ENCODE peak calls at places on chromosomes 11 and 22, in ten cellular contexts. One of them, this sample, is unnamed.

GRCh38 chr11:75342231-75342918 is 9.1 kb downstream of the ARRB1 start:
- DNase-seq in HS-5: no peak
- DNase-seq in psoas muscle: no peak
- DNase-seq in activated T-cell treated with anti-CD3 and anti-CD28 coated beads, Interleukin-2, amount 50 U/mL, for 48 hours: no peak
- DNase-seq in pulmonary artery endothelial cell: no peak
- DNase-seq in mesothelial cell of epicardium: no peak
- DNase-seq in lower leg skin: no peak
- DNase-seq in activated CD4-positive, alpha-beta memory T cell treated with anti-CD3 and anti-CD28 coated beads, Interleukin-2, amount 10 ng/mL, durations not matched to agents 7 days and 5 days: no peak
- DNase-seq in SW 1271: no peak
- DNase-seq in effector memory CD8-positive, alpha-beta T cell: no peak
- DNase-seq in this sample: no peak

GRCh38 chr11:93939084-93939780 is 81.9 kb upstream of the HEPHL1 start:
- DNase-seq in activated T-cell treated with anti-CD3 and anti-CD28 coated beads, Interleukin-2, amount 50 U/mL, for 48 hours: no peak
- DNase-seq in effector memory CD8-positive, alpha-beta T cell: no peak
- DNase-seq in SW 1271: no peak
- DNase-seq in activated CD4-positive, alpha-beta memory T cell treated with anti-CD3 and anti-CD28 coated beads, Interleukin-2, amount 10 ng/mL, durations not matched to agents 7 days and 5 days: no peak
- DNase-seq in lower leg skin: no peak
- DNase-seq in pulmonary artery endothelial cell: no peak
- DNase-seq in HS-5: peak
- DNase-seq in mesothelial cell of epicardium: no peak
- DNase-seq in psoas muscle: no peak
- DNase-seq in this sample: no peak

GRCh38 chr11:102802341-102802740 is 4.4 kb upstream of the MMP1 start:
- DNase-seq in HS-5: peak
- DNase-seq in activated CD4-positive, alpha-beta memory T cell treated with anti-CD3 and anti-CD28 coated beads, Interleukin-2, amount 10 ng/mL, durations not matched to agents 7 days and 5 days: no peak
- DNase-seq in mesothelial cell of epicardium: no peak
- DNase-seq in psoas muscle: no peak
- DNase-seq in activated T-cell treated with anti-CD3 and anti-CD28 coated beads, Interleukin-2, amount 50 U/mL, for 48 hours: no peak
- DNase-seq in lower leg skin: peak
- DNase-seq in SW 1271: no peak
- DNase-seq in pulmonary artery endothelial cell: peak
- DNase-seq in effector memory CD8-positive, alpha-beta T cell: no peak
- DNase-seq in this sample: no peak

GRCh38 chr11:46047520-46047919 is 73.7 kb downstream of the PHF21A start:
- DNase-seq in SW 1271: no peak
- DNase-seq in effector memory CD8-positive, alpha-beta T cell: no peak
- DNase-seq in HS-5: no peak
- DNase-seq in pulmonary artery endothelial cell: no peak
- DNase-seq in activated T-cell treated with anti-CD3 and anti-CD28 coated beads, Interleukin-2, amount 50 U/mL, for 48 hours: no peak
- DNase-seq in mesothelial cell of epicardium: no peak
- DNase-seq in activated CD4-positive, alpha-beta memory T cell treated with anti-CD3 and anti-CD28 coated beads, Interleukin-2, amount 10 ng/mL, durations not matched to agents 7 days and 5 days: no peak
- DNase-seq in psoas muscle: no peak
- DNase-seq in lower leg skin: no peak
- DNase-seq in this sample: no peak

GRCh38 chr11:79043726-79044125 is 397.1 kb downstream of the TENM4 start:
- DNase-seq in psoas muscle: no peak
- DNase-seq in lower leg skin: no peak
- DNase-seq in activated T-cell treated with anti-CD3 and anti-CD28 coated beads, Interleukin-2, amount 50 U/mL, for 48 hours: no peak
- DNase-seq in HS-5: no peak
- DNase-seq in pulmonary artery endothelial cell: no peak
- DNase-seq in mesothelial cell of epicardium: no peak
- DNase-seq in SW 1271: no peak
- DNase-seq in effector memory CD8-positive, alpha-beta T cell: no peak
- DNase-seq in activated CD4-positive, alpha-beta memory T cell treated with anti-CD3 and anti-CD28 coated beads, Interleukin-2, amount 10 ng/mL, durations not matched to agents 7 days and 5 days: no peak
- DNase-seq in this sample: no peak

GRCh38 chr22:37819100-37819433 is 4.1 kb upstream of the GALR3 start:
- DNase-seq in HS-5: no peak
- DNase-seq in effector memory CD8-positive, alpha-beta T cell: no peak
- DNase-seq in psoas muscle: no peak
- DNase-seq in activated T-cell treated with anti-CD3 and anti-CD28 coated beads, Interleukin-2, amount 50 U/mL, for 48 hours: no peak
- DNase-seq in activated CD4-positive, alpha-beta memory T cell treated with anti-CD3 and anti-CD28 coated beads, Interleukin-2, amount 10 ng/mL, durations not matched to agents 7 days and 5 days: no peak
- DNase-seq in lower leg skin: no peak
- DNase-seq in mesothelial cell of epicardium: no peak
- DNase-seq in pulmonary artery endothelial cell: no peak
- DNase-seq in SW 1271: no peak
- DNase-seq in this sample: no peak

GRCh38 chr11:132674161-132674560 is 858.1 kb downstream of the OPCML start:
- DNase-seq in activated T-cell treated with anti-CD3 and anti-CD28 coated beads, Interleukin-2, amount 50 U/mL, for 48 hours: no peak
- DNase-seq in SW 1271: no peak
- DNase-seq in pulmonary artery endothelial cell: no peak
- DNase-seq in psoas muscle: no peak
- DNase-seq in lower leg skin: no peak
- DNase-seq in effector memory CD8-positive, alpha-beta T cell: no peak
- DNase-seq in mesothelial cell of epicardium: no peak
- DNase-seq in activated CD4-positive, alpha-beta memory T cell treated with anti-CD3 and anti-CD28 coated beads, Interleukin-2, amount 10 ng/mL, durations not matched to agents 7 days and 5 days: no peak
- DNase-seq in HS-5: no peak
- DNase-seq in this sample: no peak

GRCh38 chr11:65274734-65275682 is 13.2 kb downstream of the POLA2 start:
- DNase-seq in SW 1271: peak
- DNase-seq in psoas muscle: peak
- DNase-seq in effector memory CD8-positive, alpha-beta T cell: peak
- DNase-seq in activated CD4-positive, alpha-beta memory T cell treated with anti-CD3 and anti-CD28 coated beads, Interleukin-2, amount 10 ng/mL, durations not matched to agents 7 days and 5 days: peak
- DNase-seq in activated T-cell treated with anti-CD3 and anti-CD28 coated beads, Interleukin-2, amount 50 U/mL, for 48 hours: no peak
- DNase-seq in mesothelial cell of epicardium: peak
- DNase-seq in pulmonary artery endothelial cell: peak
- DNase-seq in HS-5: peak
- DNase-seq in lower leg skin: peak
- DNase-seq in this sample: peak

GRCh38 chr11:491358-491757 is 15.7 kb downstream of the RNH1 start:
- DNase-seq in activated T-cell treated with anti-CD3 and anti-CD28 coated beads, Interleukin-2, amount 50 U/mL, for 48 hours: no peak
- DNase-seq in psoas muscle: no peak
- DNase-seq in pulmonary artery endothelial cell: no peak
- DNase-seq in activated CD4-positive, alpha-beta memory T cell treated with anti-CD3 and anti-CD28 coated beads, Interleukin-2, amount 10 ng/mL, durations not matched to agents 7 days and 5 days: no peak
- DNase-seq in lower leg skin: no peak
- DNase-seq in mesothelial cell of epicardium: no peak
- DNase-seq in effector memory CD8-positive, alpha-beta T cell: no peak
- DNase-seq in HS-5: no peak
- DNase-seq in SW 1271: no peak
- DNase-seq in this sample: no peak

GRCh38 chr11:66676931-66677598 is 622 bp downstream of the RBM4B start:
- DNase-seq in activated CD4-positive, alpha-beta memory T cell treated with anti-CD3 and anti-CD28 coated beads, Interleukin-2, amount 10 ng/mL, durations not matched to agents 7 days and 5 days: no peak
- DNase-seq in lower leg skin: no peak
- DNase-seq in pulmonary artery endothelial cell: no peak
- DNase-seq in psoas muscle: no peak
- DNase-seq in SW 1271: peak
- DNase-seq in mesothelial cell of epicardium: no peak
- DNase-seq in HS-5: no peak
- DNase-seq in effector memory CD8-positive, alpha-beta T cell: no peak
- DNase-seq in activated T-cell treated with anti-CD3 and anti-CD28 coated beads, Interleukin-2, amount 50 U/mL, for 48 hours: no peak
- DNase-seq in this sample: no peak

GRCh38 chr11:64060861-64061444 is 25.2 kb downstream of the FLRT1 start:
- DNase-seq in lower leg skin: no peak
- DNase-seq in HS-5: no peak
- DNase-seq in SW 1271: no peak
- DNase-seq in pulmonary artery endothelial cell: no peak
- DNase-seq in psoas muscle: peak
- DNase-seq in effector memory CD8-positive, alpha-beta T cell: peak
- DNase-seq in mesothelial cell of epicardium: peak
- DNase-seq in activated CD4-positive, alpha-beta memory T cell treated with anti-CD3 and anti-CD28 coated beads, Interleukin-2, amount 10 ng/mL, durations not matched to agents 7 days and 5 days: peak
- DNase-seq in activated T-cell treated with anti-CD3 and anti-CD28 coated beads, Interleukin-2, amount 50 U/mL, for 48 hours: peak
- DNase-seq in this sample: peak

GRCh38 chr11:78541537-78541936 is 33.1 kb downstream of the NARS2 start:
- DNase-seq in HS-5: no peak
- DNase-seq in lower leg skin: no peak
- DNase-seq in psoas muscle: no peak
- DNase-seq in activated CD4-positive, alpha-beta memory T cell treated with anti-CD3 and anti-CD28 coated beads, Interleukin-2, amount 10 ng/mL, durations not matched to agents 7 days and 5 days: no peak
- DNase-seq in activated T-cell treated with anti-CD3 and anti-CD28 coated beads, Interleukin-2, amount 50 U/mL, for 48 hours: no peak
- DNase-seq in effector memory CD8-positive, alpha-beta T cell: no peak
- DNase-seq in SW 1271: no peak
- DNase-seq in pulmonary artery endothelial cell: no peak
- DNase-seq in mesothelial cell of epicardium: no peak
- DNase-seq in this sample: no peak

GRCh38 chr11:19929147-19929546 is 216.5 kb downstream of the NAV2 start:
- DNase-seq in HS-5: no peak
- DNase-seq in lower leg skin: no peak
- DNase-seq in activated CD4-positive, alpha-beta memory T cell treated with anti-CD3 and anti-CD28 coated beads, Interleukin-2, amount 10 ng/mL, durations not matched to agents 7 days and 5 days: no peak
- DNase-seq in psoas muscle: no peak
- DNase-seq in mesothelial cell of epicardium: no peak
- DNase-seq in effector memory CD8-positive, alpha-beta T cell: no peak
- DNase-seq in activated T-cell treated with anti-CD3 and anti-CD28 coated beads, Interleukin-2, amount 50 U/mL, for 48 hours: no peak
- DNase-seq in pulmonary artery endothelial cell: no peak
- DNase-seq in SW 1271: no peak
- DNase-seq in this sample: no peak

GRCh38 chr11:45470151-45471001 is 184.2 kb upstream of the SYT13 start:
- DNase-seq in lower leg skin: no peak
- DNase-seq in psoas muscle: peak
- DNase-seq in pulmonary artery endothelial cell: no peak
- DNase-seq in activated T-cell treated with anti-CD3 and anti-CD28 coated beads, Interleukin-2, amount 50 U/mL, for 48 hours: no peak
- DNase-seq in HS-5: peak
- DNase-seq in SW 1271: no peak
- DNase-seq in activated CD4-positive, alpha-beta memory T cell treated with anti-CD3 and anti-CD28 coated beads, Interleukin-2, amount 10 ng/mL, durations not matched to agents 7 days and 5 days: no peak
- DNase-seq in mesothelial cell of epicardium: no peak
- DNase-seq in effector memory CD8-positive, alpha-beta T cell: no peak
- DNase-seq in this sample: no peak

GRCh38 chr11:111476366-111476765 is 35.8 kb downstream of the BTG4 start:
- DNase-seq in HS-5: no peak
- DNase-seq in effector memory CD8-positive, alpha-beta T cell: no peak
- DNase-seq in psoas muscle: no peak
- DNase-seq in activated CD4-positive, alpha-beta memory T cell treated with anti-CD3 and anti-CD28 coated beads, Interleukin-2, amount 10 ng/mL, durations not matched to agents 7 days and 5 days: no peak
- DNase-seq in lower leg skin: no peak
- DNase-seq in SW 1271: no peak
- DNase-seq in pulmonary artery endothelial cell: no peak
- DNase-seq in activated T-cell treated with anti-CD3 and anti-CD28 coated beads, Interleukin-2, amount 50 U/mL, for 48 hours: no peak
- DNase-seq in mesothelial cell of epicardium: no peak
- DNase-seq in this sample: no peak

GRCh38 chr11:25065711-25066110 is 568.9 kb downstream of the LUZP2 start:
- DNase-seq in mesothelial cell of epicardium: no peak
- DNase-seq in pulmonary artery endothelial cell: no peak
- DNase-seq in psoas muscle: no peak
- DNase-seq in lower leg skin: no peak
- DNase-seq in activated CD4-positive, alpha-beta memory T cell treated with anti-CD3 and anti-CD28 coated beads, Interleukin-2, amount 10 ng/mL, durations not matched to agents 7 days and 5 days: no peak
- DNase-seq in SW 1271: peak
- DNase-seq in HS-5: peak
- DNase-seq in effector memory CD8-positive, alpha-beta T cell: no peak
- DNase-seq in activated T-cell treated with anti-CD3 and anti-CD28 coated beads, Interleukin-2, amount 50 U/mL, for 48 hours: no peak
- DNase-seq in this sample: no peak

GRCh38 chr11:94185387-94186084 is 56.9 kb downstream of the PANX1 start:
- DNase-seq in HS-5: peak
- DNase-seq in activated CD4-positive, alpha-beta memory T cell treated with anti-CD3 and anti-CD28 coated beads, Interleukin-2, amount 10 ng/mL, durations not matched to agents 7 days and 5 days: no peak
- DNase-seq in activated T-cell treated with anti-CD3 and anti-CD28 coated beads, Interleukin-2, amount 50 U/mL, for 48 hours: no peak
- DNase-seq in pulmonary artery endothelial cell: no peak
- DNase-seq in effector memory CD8-positive, alpha-beta T cell: no peak
- DNase-seq in mesothelial cell of epicardium: no peak
- DNase-seq in SW 1271: no peak
- DNase-seq in psoas muscle: no peak
- DNase-seq in lower leg skin: no peak
- DNase-seq in this sample: no peak

GRCh38 chr11:108122166-108122628 is 830 bp downstream of the ACAT1 start:
- DNase-seq in pulmonary artery endothelial cell: no peak
- DNase-seq in activated T-cell treated with anti-CD3 and anti-CD28 coated beads, Interleukin-2, amount 50 U/mL, for 48 hours: no peak
- DNase-seq in SW 1271: no peak
- DNase-seq in activated CD4-positive, alpha-beta memory T cell treated with anti-CD3 and anti-CD28 coated beads, Interleukin-2, amount 10 ng/mL, durations not matched to agents 7 days and 5 days: no peak
- DNase-seq in effector memory CD8-positive, alpha-beta T cell: no peak
- DNase-seq in HS-5: peak
- DNase-seq in lower leg skin: peak
- DNase-seq in psoas muscle: no peak
- DNase-seq in mesothelial cell of epicardium: no peak
- DNase-seq in this sample: peak

GRCh38 chr11:94938399-94939055 is 34.8 kb downstream of the CWC15 start:
- DNase-seq in activated CD4-positive, alpha-beta memory T cell treated with anti-CD3 and anti-CD28 coated beads, Interleukin-2, amount 10 ng/mL, durations not matched to agents 7 days and 5 days: no peak
- DNase-seq in HS-5: no peak
- DNase-seq in activated T-cell treated with anti-CD3 and anti-CD28 coated beads, Interleukin-2, amount 50 U/mL, for 48 hours: no peak
- DNase-seq in mesothelial cell of epicardium: peak
- DNase-seq in effector memory CD8-positive, alpha-beta T cell: no peak
- DNase-seq in lower leg skin: peak
- DNase-seq in psoas muscle: peak
- DNase-seq in pulmonary artery endothelial cell: peak
- DNase-seq in SW 1271: no peak
- DNase-seq in this sample: no peak